ENCODE peak calls at places on chromosome 13, in five cellular contexts. Z is cardiac fibroblast, I is left ventricle myocardium inferior, C is fibroblast of the aortic adventitia, M is endothelial cell. G is an unnamed sample.
A peak's percentile ranks its signal among the peaks of the same experiment; 100 is the strongest.

GRCh38 chr13:40432018-40432978 is 234.1 kb downstream of the FOXO1 start:
- DNase-seq in C (no peak), M (no peak), Z (no peak), I (no peak), G (no peak)

GRCh38 chr13:24682353-24682752 is 2.1 kb downstream of the ATP12A start:
- DNase-seq in C (no peak), M (no peak), Z (no peak), I (no peak), G (no peak)

GRCh38 chr13:33340631-33341030 is 55.1 kb upstream of the STARD13 start:
- DNase-seq in M (no peak), Z (peak; percentile 66), I (no peak), C (peak; percentile 53), G (no peak)

GRCh38 chr13:20161275-20161950 is 561 bp upstream of the GJA3 start:
- DNase-seq in M (no peak), Z (no peak), I (no peak), C (no peak), G (peak; percentile 59)

GRCh38 chr13:97417698-97418097 is 16.3 kb upstream of the RAP2A start:
- DNase-seq in C (no peak), M (no peak), I (no peak), Z (no peak), G (no peak)

GRCh38 chr13:44293908-44294735 is 79.5 kb upstream of the SERP2 start:
- DNase-seq in Z (peak; percentile 44), I (no peak), M (no peak), C (peak; percentile 75), G (no peak)

GRCh38 chr13:84683448-84683847 is 801.2 kb upstream of the SLITRK1 start:
- DNase-seq in Z (no peak), M (no peak), I (no peak), C (no peak), G (no peak)

GRCh38 chr13:59835569-59835968 is 328.2 kb downstream of the DIAPH3 start:
- DNase-seq in M (no peak), C (no peak), I (no peak), Z (no peak), G (no peak)

GRCh38 chr13:40109324-40109958 is 454.0 kb downstream of the COG6 start:
- DNase-seq in Z (peak; percentile 99), C (peak; percentile 97), M (no peak), I (no peak), G (no peak)

GRCh38 chr13:23794267-23795161 is 94.7 kb downstream of the MIPEP start:
- DNase-seq in C (peak; percentile 53), M (no peak), Z (peak; percentile 86), I (no peak), G (no peak)

GRCh38 chr13:68759617-68760016 is 1348.0 kb upstream of the ATXN8OS start:
- DNase-seq in C (no peak), I (no peak), M (no peak), Z (no peak), G (no peak)

GRCh38 chr13:71922191-71922590 is 55.2 kb upstream of the DACH1 start:
- DNase-seq in M (no peak), C (no peak), Z (peak; percentile 3), I (no peak), G (no peak)

GRCh38 chr13:60765700-60766411 is 368.8 kb downstream of the TDRD3 start:
- DNase-seq in M (no peak), Z (peak; percentile 11), C (peak; percentile 55), I (no peak), G (no peak)

GRCh38 chr13:29946093-29946492 is 95.7 kb upstream of the UBL3 start:
- DNase-seq in Z (no peak), C (no peak), M (no peak), I (no peak), G (no peak)

GRCh38 chr13:63107163-63107935 is 1691.7 kb upstream of the PCDH20 start:
- DNase-seq in Z (peak; percentile 33), I (no peak), C (peak; percentile 0), M (no peak), G (no peak)

GRCh38 chr13:103325675-103326074 is 259.5 kb upstream of the SLC10A2 start:
- DNase-seq in C (no peak), Z (no peak), M (no peak), I (no peak), G (no peak)

GRCh38 chr13:26628706-26629105 is 71.2 kb downstream of the WASF3 start:
- DNase-seq in M (no peak), Z (peak; percentile 72), C (peak; percentile 51), I (no peak), G (no peak)
- TF ChIP-seq CTCF in M (no peak), Z (peak; percentile 33), C (peak; percentile 42), I (no peak), G (no peak)

GRCh38 chr13:111533900-111534645 is 213.6 kb downstream of the TEX29 start:
- DNase-seq in I (no peak), Z (no peak), M (no peak), C (no peak), G (no peak)

GRCh38 chr13:111537115-111537728 is 216.8 kb downstream of the TEX29 start:
- DNase-seq in M (no peak), C (no peak), Z (no peak), I (no peak), G (no peak)

GRCh38 chr13:111537843-111538499 is 217.5 kb downstream of the TEX29 start:
- DNase-seq in I (no peak), M (no peak), Z (no peak), C (no peak), G (no peak)

GRCh38 chr13:111534646-111535461 is 214.4 kb downstream of the TEX29 start:
- DNase-seq in I (no peak), Z (no peak), C (no peak), M (no peak), G (peak; percentile 34)

GRCh38 chr13:111536239-111536638 is 215.8 kb downstream of the TEX29 start:
- DNase-seq in M (no peak), Z (no peak), C (no peak), I (no peak), G (no peak)
- TF ChIP-seq CTCF in M (no peak), Z (no peak), C (no peak), I (no peak), G (no peak)

GRCh38 chr13:94112731-94113130 is 366.8 kb downstream of the DCT start:
- DNase-seq in Z (no peak), C (no peak), M (no peak), I (no peak), G (no peak)
- TF ChIP-seq CTCF in Z (no peak), C (no peak), M (no peak), I (no peak), G (no peak)

GRCh38 chr13:37068962-37069361 is 9.5 kb upstream of the SUPT20H start:
- DNase-seq in Z (peak; percentile 47), I (no peak), M (no peak), C (peak; percentile 46), G (no peak)
- TF ChIP-seq CTCF in Z (peak; percentile 40), I (peak; percentile 17), M (no peak), C (peak; percentile 30), G (no peak)

DNA sequence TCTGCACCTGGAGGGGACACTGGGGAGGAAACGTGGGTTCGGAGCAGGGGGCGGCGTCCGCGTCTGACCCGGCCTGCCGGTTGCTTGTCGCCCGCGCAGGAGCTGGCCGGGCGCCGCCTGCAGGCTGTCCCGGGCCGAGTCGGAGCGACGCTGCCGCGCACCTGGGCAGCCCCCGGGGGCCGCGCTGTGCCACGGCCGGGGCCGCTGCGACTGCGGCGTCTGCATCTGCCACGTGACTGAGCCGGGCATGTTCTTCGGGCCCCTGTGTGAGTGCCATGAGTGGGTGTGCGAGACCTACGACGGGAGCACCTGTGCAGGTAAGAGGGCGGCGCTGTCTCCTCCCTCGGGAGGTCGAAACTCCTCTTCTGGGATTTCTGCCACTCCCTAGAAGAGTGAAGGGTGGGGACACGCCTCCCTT is 1.3 kb downstream of the ITGBL1 start:
- DNase-seq in C (no peak), M (peak; percentile 18), Z (no peak), I (peak; percentile 17), G (no peak)
- TF ChIP-seq CTCF in C (peak; percentile 15), M (no peak), Z (no peak), I (peak; percentile 59), G (no peak)

GRCh38 chr13:94968757-94969086 is 256.4 kb upstream of the SOX21 start:
- DNase-seq in I (no peak), Z (no peak), C (peak; percentile 4), M (no peak), G (no peak)

GRCh38 chr13:94968040-94968756 is 255.9 kb upstream of the SOX21 start:
- DNase-seq in C (no peak), I (no peak), Z (no peak), M (peak; percentile 46), G (peak; percentile 71)

GRCh38 chr13:94972262-94972661 is 259.9 kb upstream of the SOX21 start:
- DNase-seq in Z (no peak), C (no peak), I (no peak), M (no peak), G (no peak)

GRCh38 chr13:94966380-94966779 is 254.0 kb upstream of the SOX21 start:
- DNase-seq in I (no peak), Z (no peak), M (no peak), C (no peak), G (no peak)

DNA sequence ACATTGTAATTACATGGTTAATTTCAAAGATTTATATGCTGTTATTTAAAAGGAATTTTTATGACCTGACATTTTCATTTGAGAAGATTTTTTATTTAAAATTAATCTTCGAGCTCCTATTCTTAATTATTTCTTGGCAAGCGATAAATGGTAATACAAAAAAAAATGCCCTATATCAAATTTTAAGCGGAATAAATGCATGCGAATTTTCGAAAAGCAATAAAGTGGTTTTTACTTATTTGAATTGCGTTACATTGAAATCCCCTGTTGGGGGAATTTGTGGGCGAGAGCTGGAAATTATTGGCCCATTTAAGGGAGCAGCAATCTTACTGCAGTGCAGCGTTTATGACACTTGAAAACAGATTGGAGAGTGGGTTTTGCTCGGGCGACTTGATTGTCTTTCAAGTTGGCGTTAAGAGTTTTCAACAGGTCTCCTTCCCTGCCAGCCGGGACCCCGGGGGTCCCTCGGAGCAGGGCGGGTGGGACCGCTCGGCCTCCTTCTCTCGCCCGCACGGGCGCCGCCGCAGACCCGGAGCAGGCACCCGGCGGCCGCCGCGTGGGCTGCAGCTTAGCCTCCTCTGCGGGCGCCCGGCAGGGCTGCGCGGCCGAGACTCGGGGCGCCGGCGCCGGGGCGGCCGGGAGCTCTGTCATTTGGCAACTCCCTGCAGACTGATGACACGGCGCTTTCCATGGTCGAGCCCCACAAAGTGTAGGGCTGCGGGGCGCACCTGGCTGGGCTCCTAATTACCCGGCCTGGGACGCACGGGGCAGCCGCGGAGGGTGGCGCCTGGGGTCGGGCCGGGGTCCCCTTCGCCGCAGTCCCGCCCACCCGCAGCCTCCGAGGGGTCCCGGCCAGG is 255.1 kb upstream of the SOX21 start:
- DNase-seq in Z (no peak), I (no peak), C (peak; percentile 8), M (peak; percentile 52), G (peak; percentile 72)
- TF ChIP-seq CTCF in Z (no peak), I (no peak), C (no peak), M (no peak), G (no peak)

DNA sequence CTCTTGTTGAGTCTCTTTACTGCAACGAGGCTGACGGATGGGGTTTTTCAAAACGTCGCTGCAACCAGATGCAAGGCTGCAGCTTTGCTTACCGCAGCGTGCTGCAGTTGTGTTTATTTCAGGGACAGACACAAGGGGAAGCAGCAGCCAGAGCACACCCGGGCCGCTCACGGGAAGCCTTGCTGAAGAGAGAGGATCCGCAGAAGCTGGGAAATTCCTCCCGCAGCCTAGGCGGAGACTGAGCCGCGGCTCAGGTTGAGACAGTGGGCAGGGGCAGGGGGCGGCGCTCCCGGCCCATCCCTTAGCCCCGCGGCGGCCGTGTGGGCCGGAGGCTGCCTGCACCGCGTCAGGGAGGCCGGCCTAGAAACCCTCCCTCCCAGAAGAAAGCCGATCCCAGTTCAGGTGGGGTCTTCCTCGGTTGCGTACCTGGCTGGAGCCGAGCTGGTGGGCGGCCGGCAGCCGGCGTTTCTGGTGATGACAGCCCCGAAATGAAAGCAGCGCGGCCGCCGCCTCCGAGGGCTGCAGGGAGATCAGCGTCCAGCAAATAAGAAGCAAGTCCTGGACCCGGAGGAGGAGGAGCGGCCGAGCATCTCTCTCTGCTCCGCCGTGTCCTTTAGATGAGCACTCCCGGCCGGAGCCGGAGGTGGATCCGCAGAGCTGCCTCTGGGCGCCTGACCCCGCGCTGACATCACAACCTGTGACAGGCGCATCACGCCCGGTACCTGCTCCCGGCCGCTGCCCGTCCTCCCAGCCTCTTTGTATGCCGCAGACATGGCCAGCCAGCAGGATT is at the start of gene FRY:
- DNase-seq in C (peak; percentile 50), I (peak; percentile 70), Z (peak; percentile 51), M (peak; percentile 53), G (peak; percentile 75)
- TF ChIP-seq CTCF in C (peak; percentile 34), I (peak; percentile 30), Z (peak; percentile 27), M (no peak), G (no peak)

G was measured in nephron progenitor cell.